ENCODE peak calls at places on chromosomes 13 and 19, in eight cellular contexts. B is endothelial cell of umbilical vein, J is breast epithelium, S is A549, C is IMR-90, K is uterus, O is stomach, Z is HCT116. P is an unnamed sample.

GRCh38 chr19:5342573-5343201 is 2.1 kb upstream of the PTPRS start:
- DNase-seq in B (no peak), J (no peak), S (no peak), C (no peak), K (no peak), O (no peak), Z (no peak), P (no peak)

GRCh38 chr19:46573679-46574522 is 27.2 kb upstream of the CALM3 start:
- DNase-seq in B (no peak), J (no peak), S (no peak), C (no peak), K (no peak), O (no peak), Z (no peak), P (no peak)

GRCh38 chr13:91058066-91058465 is 289.4 kb upstream of the MIR17HG start:
- DNase-seq in B (no peak), J (no peak), S (no peak), C (no peak), K (no peak), O (no peak), Z (no peak), P (no peak)

GRCh38 chr19:33267706-33268105 is 34.6 kb downstream of the CEBPA start:
- DNase-seq in B (no peak), J (no peak), S (no peak), C (no peak), K (no peak), O (no peak), Z (no peak), P (no peak)

GRCh38 chr19:42069619-42070293 is at the start of gene GRIK5:
- DNase-seq in B (no peak), J (no peak), S (no peak), C (no peak), K (peak; percentile 30), O (no peak), Z (no peak), P (peak; percentile 67)

GRCh38 chr13:27354379-27354778 is 70.0 kb upstream of the GTF3A start:
- DNase-seq in B (no peak), J (no peak), S (no peak), C (peak; percentile 77), K (no peak), O (no peak), Z (no peak), P (no peak)

GRCh38 chr13:111005364-111005763 is 90.5 kb upstream of the ANKRD10 start:
- DNase-seq in B (no peak), J (no peak), S (peak; percentile 2), C (peak; percentile 67), K (no peak), O (no peak), Z (peak; percentile 59), P (peak; percentile 47)

GRCh38 chr19:55550321-55550650 is 4.9 kb upstream of the SBK3 start:
- DNase-seq in B (no peak), J (no peak), S (no peak), C (no peak), K (no peak), O (no peak), Z (no peak), P (no peak)

GRCh38 chr13:37617162-37617561 is 18.6 kb upstream of the POSTN start:
- DNase-seq in B (peak; percentile 59), J (no peak), S (no peak), C (peak; percentile 80), K (no peak), O (no peak), Z (no peak), P (no peak)

GRCh38 chr19:35212241-35212640 is 16.3 kb downstream of the FAM187B start:
- DNase-seq in B (no peak), J (no peak), S (no peak), C (no peak), K (no peak), O (no peak), Z (no peak), P (no peak)
- TF ChIP-seq POLR2A in B (no peak), J (no peak), S (no peak), C (no peak), K (no peak), O (no peak), Z (no peak), P (no peak)

GRCh38 chr19:44777715-44778347 is at the start of gene CBLC:
- DNase-seq in B (no peak), J (peak; percentile 89), S (no peak), C (no peak), K (no peak), O (peak; percentile 86), Z (peak; percentile 94), P (no peak)
- TF ChIP-seq CTCF in B (peak; percentile 24), J (no peak), S (no peak), C (no peak), K (no peak), O (no peak), Z (no peak), P (no peak)

DNA sequence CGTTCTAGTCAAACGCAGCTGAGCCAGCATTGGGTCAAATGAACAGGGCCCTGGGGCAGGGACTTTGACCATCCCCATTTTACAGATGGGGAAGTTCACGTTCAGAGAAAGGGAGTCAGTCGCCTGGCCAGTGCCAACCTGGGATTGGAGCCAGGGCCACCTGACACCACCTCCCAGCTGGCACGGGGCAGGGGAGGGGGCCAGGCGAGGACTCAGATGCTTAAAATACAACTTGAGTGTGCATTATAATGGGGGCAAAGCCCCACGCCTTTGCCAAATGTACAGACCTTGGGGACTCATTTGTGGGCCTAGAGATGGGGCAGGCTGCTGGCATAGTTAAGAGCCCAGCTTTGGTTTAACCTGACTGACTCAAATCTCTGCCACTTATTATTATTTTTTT is 14.6 kb downstream of the PRR12 start:
- DNase-seq in B (no peak), J (no peak), S (no peak), C (no peak), K (no peak), O (no peak), Z (no peak), P (no peak)
- H3K27ac ChIP-seq in B (no peak overlapping the region), J (no peak overlapping the region), S (no peak overlapping the region), C (no peak overlapping the region), K (no peak overlapping the region), O (no peak overlapping the region), Z (no peak overlapping the region), P (no peak overlapping the region)

GRCh38 chr19:14081797-14082674 is 3.5 kb downstream of the C19orf67 start:
- DNase-seq in B (no peak), J (peak; percentile 66), S (no peak), C (peak; percentile 27), K (peak; percentile 56), O (peak; percentile 45), Z (no peak), P (peak; percentile 56)
- TF ChIP-seq POLR2A in B (no peak), J (no peak), S (no peak), C (no peak), K (no peak), O (no peak), Z (no peak), P (no peak)

DNA sequence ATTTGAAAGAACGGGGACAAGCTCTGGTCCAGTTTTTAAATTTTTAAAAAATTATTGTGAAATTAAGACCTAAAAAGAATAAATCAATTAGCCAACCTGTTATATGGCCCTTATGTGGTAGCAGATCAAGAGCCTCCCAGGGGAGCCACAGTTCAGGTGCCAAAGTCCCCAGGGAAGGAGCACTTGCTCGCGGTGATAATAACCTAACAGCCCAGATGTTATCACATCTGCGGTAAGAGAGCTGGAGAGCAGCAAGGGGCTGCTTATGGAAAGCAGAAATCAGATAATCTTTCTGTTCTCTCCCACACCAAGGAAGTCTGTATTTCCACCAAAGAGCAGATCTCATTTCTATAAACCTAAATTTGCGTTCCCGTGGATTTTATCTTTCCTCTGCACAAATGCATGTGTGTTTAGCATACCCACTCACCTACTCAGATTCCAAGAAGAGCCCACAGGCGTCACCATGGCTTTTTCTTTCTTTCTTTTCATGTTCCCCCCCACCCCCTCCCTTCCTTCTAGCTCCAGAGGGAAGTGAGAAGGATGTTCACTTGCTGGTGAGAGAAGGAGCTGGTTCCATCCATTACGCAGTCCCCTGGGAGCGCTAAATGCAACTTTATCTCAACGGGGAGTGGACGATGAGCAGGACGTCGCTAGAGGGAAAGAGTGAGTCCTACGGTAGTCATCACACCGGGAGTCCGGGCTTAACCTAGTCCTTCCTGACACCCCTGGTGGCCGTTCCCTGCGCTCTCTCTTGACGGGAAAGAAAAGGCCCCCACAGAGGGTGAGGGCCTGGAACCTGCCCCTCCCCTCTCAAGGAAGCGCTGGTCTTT is 1.6 kb upstream of the POU4F1 start:
- DNase-seq in B (no peak), J (no peak), S (peak; percentile 58), C (peak; percentile 8), K (no peak), O (no peak), Z (no peak), P (no peak)
- TF ChIP-seq CTCF in B (peak; percentile 16), J (no peak), S (no peak), C (no peak), K (no peak), O (no peak), Z (no peak), P (no peak)

DNA sequence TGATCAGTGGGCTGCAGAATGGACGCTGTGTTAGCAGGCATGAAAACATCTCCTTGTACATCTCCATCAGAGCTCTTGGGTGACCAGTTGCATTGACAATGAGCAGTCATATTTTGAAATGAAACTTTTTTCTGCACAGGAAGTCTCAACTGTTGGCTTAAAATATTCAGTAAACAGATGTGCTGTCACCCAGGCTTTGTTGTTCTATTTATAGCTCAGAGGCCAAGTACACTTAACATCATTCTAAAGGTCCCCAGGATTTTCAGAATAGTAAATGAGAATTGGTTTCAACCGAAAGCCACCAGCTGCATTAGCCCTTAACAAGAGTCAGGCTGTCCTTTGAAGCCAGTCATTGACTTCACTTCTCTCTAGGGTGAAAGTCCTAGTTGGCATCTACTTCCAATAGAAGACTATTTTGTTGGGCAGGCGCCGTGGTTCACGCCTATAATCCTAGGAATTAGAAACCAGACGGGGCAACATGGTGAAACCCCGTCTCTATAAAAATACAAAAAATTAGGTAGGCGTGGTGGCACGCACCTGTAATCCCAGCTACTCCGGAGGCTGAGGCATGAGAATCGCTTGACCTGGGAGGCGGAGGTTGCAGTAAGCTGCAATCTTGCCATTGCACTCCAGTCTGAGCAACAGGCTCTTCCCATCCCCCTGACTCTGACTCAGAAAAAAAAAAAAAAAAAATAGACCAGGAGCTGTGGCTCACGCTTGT is 7.9 kb upstream of the PDE4A start:
- DNase-seq in B (no peak), J (no peak), S (no peak), C (no peak), K (no peak), O (no peak), Z (no peak), P (no peak)
- H3K27ac ChIP-seq in B (no peak overlapping the region), J (no peak overlapping the region), S (no peak overlapping the region), C (no peak overlapping the region), K (no peak overlapping the region), O (peak overlapping the region; percentile 13), Z (no peak overlapping the region), P (peak overlapping the region; percentile 65)

GRCh38 chr19:18086590-18087138 is at the start of gene IL12RB1:
- DNase-seq in B (no peak), J (no peak), S (no peak), C (no peak), K (no peak), O (peak; percentile 42), Z (no peak), P (no peak)
- TF ChIP-seq POLR2A in B (no peak), J (no peak), S (no peak), C (no peak), K (no peak), O (no peak), Z (no peak), P (no peak)

GRCh38 chr13:59488436-59488835 is 675.3 kb downstream of the DIAPH3 start:
- DNase-seq in B (no peak), J (no peak), S (no peak), C (no peak), K (no peak), O (no peak), Z (no peak), P (no peak)
- TF ChIP-seq CTCF in B (no peak), J (no peak), S (no peak), C (no peak), K (no peak), O (no peak), Z (no peak), P (no peak)